ENCODE peak calls at places on chromosome 4, in eight cellular contexts. P is stimulated activated CD4-positive, alpha-beta T cell treated with anti-CD3 and anti-CD28 coated beads, Interleukin-1b, Interleukin-23, amount 100 ng/mL, for 24 hours; M is activated CD4-positive, alpha-beta T cell treated with anti-CD3 and anti-CD28 coated beads, Interleukin-2, amount 50 U/mL, for 1 hour; B is Right ventricle myocardium superior; Y is mesenchymal stem cell; I is cardiac muscle cell; L is iris pigment epithelial cell; N is spleen. T is an unnamed sample.

GRCh38 chr4:93261207-93261606 is 567.3 kb upstream of the ATOH1 start:
- DNase-seq in P (no peak), M (no peak), B (no peak), Y (no peak), I (no peak), L (no peak), N (no peak), T (no peak)

GRCh38 chr4:2923678-2924173 is 39.5 kb downstream of the NOP14 start:
- DNase-seq in P (no peak), M (no peak), B (no peak), Y (no peak), I (no peak), L (no peak), N (peak; percentile 67), T (no peak)

GRCh38 chr4:2044119-2044485 is 15.0 kb upstream of the NAT8L start:
- DNase-seq in P (no peak), M (no peak), B (no peak), Y (no peak), I (no peak), L (no peak), N (no peak), T (no peak)

GRCh38 chr4:7388627-7389026 is 46.1 kb downstream of the PSAPL1 start:
- DNase-seq in P (no peak), M (no peak), B (no peak), Y (no peak), I (no peak), L (no peak), N (peak; percentile 59), T (no peak)

GRCh38 chr4:74805601-74806000 is 11.3 kb upstream of the BTC start:
- DNase-seq in P (no peak), M (no peak), B (no peak), Y (peak; percentile 22), I (no peak), L (peak; percentile 66), N (no peak), T (no peak)

GRCh38 chr4:125547842-125548241 is 233.1 kb downstream of the FAT4 start:
- DNase-seq in P (no peak), M (no peak), B (no peak), Y (peak; percentile 71), I (no peak), L (peak; percentile 65), N (no peak), T (no peak)

GRCh38 chr4:180578175-180578574 is 1665.0 kb upstream of the TENM3 start:
- DNase-seq in P (no peak), M (no peak), B (no peak), Y (no peak), I (no peak), L (no peak), N (no peak), T (no peak)

GRCh38 chr4:139735381-139736256 is 70.0 kb downstream of the MGST2 start:
- DNase-seq in P (no peak), M (no peak), B (peak; percentile 51), Y (peak; percentile 49), I (peak; percentile 66), L (peak; percentile 31), N (peak; percentile 84), T (no peak)

GRCh38 chr4:88672987-88673386 is 24.6 kb downstream of the NAP1L5 start:
- DNase-seq in P (no peak), M (peak; percentile 22), B (no peak), Y (peak; percentile 47), I (peak; percentile 61), L (peak; percentile 52), N (no peak), T (no peak)

GRCh38 chr4:140158234-140159030 is 4.4 kb upstream of the MAML3 start:
- DNase-seq in P (no peak), M (no peak), B (no peak), Y (no peak), I (no peak), L (no peak), N (no peak), T (peak; percentile 95)

GRCh38 chr4:76696109-76696508 is 201.8 kb downstream of the SOWAHB start:
- DNase-seq in P (no peak), M (no peak), B (no peak), Y (peak; percentile 38), I (peak; percentile 39), L (no peak), N (no peak), T (no peak)

GRCh38 chr4:176042195-176042594 is 23.4 kb upstream of the WDR17 start:
- DNase-seq in P (no peak), M (no peak), B (no peak), Y (no peak), I (no peak), L (no peak), N (no peak), T (no peak)

GRCh38 chr4:115453416-115453815 is 340.0 kb upstream of the NDST4 start:
- DNase-seq in P (no peak), M (no peak), B (no peak), Y (peak; percentile 63), I (no peak), L (no peak), N (no peak), T (no peak)

GRCh38 chr4:155805016-155805415 is 46.2 kb downstream of the GUCY1B1 start:
- DNase-seq in P (no peak), M (no peak), B (no peak), Y (peak; percentile 37), I (no peak), L (peak; percentile 63), N (no peak), T (no peak)

GRCh38 chr4:95693594-95693993 is 144.8 kb upstream of the UNC5C start:
- DNase-seq in P (no peak), M (no peak), B (no peak), Y (peak; percentile 40), I (no peak), L (peak; percentile 32), N (no peak), T (no peak)

GRCh38 chr4:6527683-6528595 is 47.0 kb upstream of the MAN2B2 start:
- DNase-seq in P (no peak), M (no peak), B (no peak), Y (no peak), I (no peak), L (no peak), N (no peak), T (no peak)

GRCh38 chr4:16225681-16225995 is 633 bp downstream of the TAPT1 start:
- DNase-seq in P (no peak), M (no peak), B (no peak), Y (peak; percentile 33), I (no peak), L (peak; percentile 2), N (no peak), T (no peak)

GRCh38 chr4:20883677-20884076 is 183.4 kb downstream of the PACRGL start:
- DNase-seq in P (no peak), M (no peak), B (no peak), Y (no peak), I (no peak), L (no peak), N (no peak), T (no peak)

GRCh38 chr4:21790437-21791029 is 158.0 kb downstream of the KCNIP4 start:
- DNase-seq in P (no peak), M (no peak), B (no peak), Y (peak; percentile 48), I (peak; percentile 54), L (peak; percentile 57), N (no peak), T (no peak)

GRCh38 chr4:168765726-168766125 is 244.3 kb downstream of the CBR4 start:
- DNase-seq in P (no peak), M (no peak), B (peak; percentile 60), Y (no peak), I (no peak), L (peak; percentile 41), N (no peak), T (no peak)

GRCh38 chr4:13851541-13851940 is 224.0 kb upstream of the BOD1L1 start:
- DNase-seq in P (no peak), M (no peak), B (no peak), Y (no peak), I (no peak), L (peak; percentile 14), N (no peak), T (no peak)

GRCh38 chr4:104979083-104979760 is 167.5 kb upstream of the TET2 start:
- DNase-seq in P (no peak), M (no peak), B (no peak), Y (no peak), I (no peak), L (no peak), N (no peak), T (no peak)

GRCh38 chr4:53346920-53347852 is 18.7 kb downstream of the SCFD2 start:
- DNase-seq in P (no peak), M (no peak), B (no peak), Y (no peak), I (no peak), L (peak; percentile 28), N (no peak), T (no peak)

GRCh38 chr4:157045507-157046127 is 30.3 kb upstream of the GLRB start:
- DNase-seq in P (no peak), M (no peak), B (no peak), Y (peak; percentile 81), I (peak; percentile 63), L (peak; percentile 81), N (no peak), T (peak; percentile 7)

GRCh38 chr4:5955201-5955821 is 62.4 kb upstream of the CRMP1 start:
- DNase-seq in P (no peak), M (no peak), B (no peak), Y (no peak), I (no peak), L (no peak), N (no peak), T (peak; percentile 63)

GRCh38 chr4:7328913-7329638 is 105.7 kb downstream of the PSAPL1 start:
- DNase-seq in P (no peak), M (no peak), B (peak; percentile 76), Y (peak; percentile 61), I (no peak), L (peak; percentile 60), N (no peak), T (no peak)

GRCh38 chr4:7074423-7074822 is 6.6 kb upstream of the GRPEL1 start:
- DNase-seq in P (no peak), M (no peak), B (no peak), Y (no peak), I (no peak), L (no peak), N (no peak), T (no peak)

GRCh38 chr4:38904090-38904666 is 36.6 kb downstream of the FAM114A1 start:
- DNase-seq in P (no peak), M (no peak), B (no peak), Y (no peak), I (peak; percentile 20), L (no peak), N (no peak), T (no peak)

GRCh38 chr4:68606240-68606639 is 30.1 kb upstream of the UGT2B17 start:
- DNase-seq in P (no peak), M (no peak), B (no peak), Y (no peak), I (no peak), L (no peak), N (no peak), T (no peak)

GRCh38 chr4:22504931-22505330 is 10.9 kb downstream of the ADGRA3 start:
- DNase-seq in P (no peak), M (no peak), B (no peak), Y (no peak), I (no peak), L (no peak), N (no peak), T (no peak)

GRCh38 chr4:123235431-123235830 is 161.2 kb upstream of the SPRY1 start:
- DNase-seq in P (no peak), M (no peak), B (no peak), Y (peak; percentile 23), I (peak; percentile 18), L (peak; percentile 73), N (no peak), T (no peak)

GRCh38 chr4:106186201-106186600 is 129.8 kb downstream of the TBCK start:
- DNase-seq in P (no peak), M (no peak), B (no peak), Y (peak; percentile 18), I (no peak), L (no peak), N (no peak), T (no peak)

GRCh38 chr4:89000844-89001360 is 56.1 kb downstream of the FAM13A start:
- DNase-seq in P (no peak), M (no peak), B (no peak), Y (peak; percentile 74), I (no peak), L (peak; percentile 79), N (no peak), T (peak; percentile 99)

GRCh38 chr4:157035471-157035870 is 40.5 kb upstream of the GLRB start:
- DNase-seq in P (no peak), M (no peak), B (no peak), Y (no peak), I (no peak), L (no peak), N (no peak), T (no peak)

T was measured in DMS153.